ENCODE peak calls at places on chromosomes 3 and 15, in five cellular contexts. E is stomach; D is PC-9; G is CD8-positive, alpha-beta T cell; S is gastrocnemius medialis. T is an unnamed sample. For H3K4me1, the result is how much of the 10 kb centered on the place peaks cover.

GRCh38 chr3:126341755-126342150 is 15.5 kb downstream of the KLF15 start:
- DNase-seq in E (no peak), G (no peak), D (no peak), S (no peak), T (peak)

GRCh38 chr3:123314409-123315270 is 112.9 kb downstream of the SEC22A start:
- DNase-seq in E (no peak), S (no peak), D (peak), G (no peak), T (no peak)

GRCh38 chr3:111980716-111981456 is 2.1 kb downstream of the ABHD10 start:
- DNase-seq in S (no peak), E (no peak), D (no peak), G (no peak), T (no peak)

GRCh38 chr3:128491071-128491899 is 1.7 kb downstream of the GATA2 start:
- DNase-seq in G (no peak), D (no peak), S (no peak), E (no peak), T (no peak)

GRCh38 chr3:195580733-195581443 is 2.9 kb downstream of the APOD start:
- DNase-seq in S (no peak), E (no peak), D (peak), G (no peak), T (no peak)

GRCh38 chr15:92670625-92671024 is 15.1 kb upstream of the FAM174B start:
- DNase-seq in S (no peak), D (no peak), E (no peak), G (no peak), T (no peak)

GRCh38 chr3:114179575-114179974 is 723 bp upstream of the DRD3 start:
- DNase-seq in D (peak), E (no peak), G (no peak), S (no peak), T (no peak)

GRCh38 chr3:13272831-13273603 is 147.1 kb downstream of the NUP210 start:
- DNase-seq in G (no peak), S (no peak), D (no peak), E (no peak), T (no peak)

GRCh38 chr3:187746479-187747335 is 1.4 kb upstream of the BCL6 start:
- DNase-seq in S (no peak), G (no peak), D (peak), E (no peak), T (no peak)

GRCh38 chr3:150870406-150870805 is 34.8 kb downstream of the MINDY4B start:
- DNase-seq in G (no peak), E (no peak), S (no peak), D (no peak), T (no peak)

GRCh38 chr3:175246766-175247165 is 387.6 kb downstream of the NAALADL2 start:
- DNase-seq in S (no peak), E (no peak), G (no peak), D (no peak), T (no peak)

GRCh38 chr3:48018841-48019240 is 2.6 kb upstream of the MAP4 start:
- DNase-seq in S (peak), D (peak), G (no peak), E (no peak), T (no peak)

GRCh38 chr15:89416339-89417183 is 79.8 kb downstream of the RHCG start:
- DNase-seq in G (peak), D (peak), S (no peak), E (peak), T (no peak)

GRCh38 chr3:66179813-66180212 is 41.0 kb upstream of the SLC25A26 start:
- DNase-seq in G (no peak), E (no peak), S (no peak), D (peak), T (no peak)

GRCh38 chr15:71448688-71449114 is 333.4 kb downstream of the THSD4 start:
- DNase-seq in E (peak), D (peak), S (peak), G (no peak), T (no peak)

GRCh38 chr15:98599911-98600685 is 48.2 kb upstream of the IGF1R start:
- DNase-seq in G (peak), D (no peak), S (no peak), E (no peak), T (peak)

GRCh38 chr15:65094294-65094995 is 17.9 kb downstream of the KBTBD13 start:
- DNase-seq in S (no peak), D (no peak), E (no peak), G (no peak), T (no peak)

GRCh38 chr3:55490194-55490913 is 3.2 kb upstream of the WNT5A start:
- DNase-seq in E (no peak), G (no peak), S (no peak), D (peak), T (no peak)

GRCh38 chr15:82093774-82094211 is 48.0 kb upstream of the MEX3B start:
- DNase-seq in E (no peak), S (no peak), D (peak), G (no peak), T (no peak)

GRCh38 chr3:114389156-114389555 is 95.3 kb downstream of the TIGIT start:
- DNase-seq in E (no peak), D (no peak), S (no peak), G (peak), T (no peak)

GRCh38 chr3:15903164-15903563 is 105.4 kb upstream of the ANKRD28 start:
- DNase-seq in G (no peak), E (peak), D (no peak), S (peak), T (peak)

GRCh38 chr15:37574985-37575384 is 359.5 kb upstream of the TMCO5A start:
- DNase-seq in S (no peak), E (no peak), G (no peak), D (no peak), T (no peak)

GRCh38 chr15:40334941-40335795 is 5.6 kb downstream of the CCDC9B start:
- DNase-seq in E (no peak), S (no peak), G (no peak), D (no peak), T (no peak)

GRCh38 chr15:92205255-92205739 is 188.4 kb upstream of the ST8SIA2 start:
- DNase-seq in D (no peak), S (no peak), G (no peak), E (no peak), T (no peak)

GRCh38 chr15:99961011-99961441 is 227.8 kb upstream of the LYSMD4 start:
- DNase-seq in E (no peak), S (no peak), D (peak), G (no peak), T (peak)

GRCh38 chr3:124281453-124282316 is 289.8 kb upstream of the ROPN1 start:
- DNase-seq in E (no peak), G (no peak), S (no peak), D (no peak), T (no peak)

GRCh38 chr15:39597751-39598185 is 16.9 kb downstream of the THBS1 start:
- DNase-seq in G (no peak), S (no peak), D (no peak), E (no peak), T (no peak)

GRCh38 chr3:191324936-191325335 is 4.3 kb upstream of the CCDC50 start:
- DNase-seq in S (no peak), E (no peak), D (no peak), G (no peak), T (no peak)

GRCh38 chr3:134049676-134050075 is 20.0 kb upstream of the SLCO2A1 start:
- DNase-seq in S (no peak), G (no peak), D (no peak), E (no peak), T (no peak)

GRCh38 chr3:116971531-116971930 is 262.0 kb downstream of the TUSC7 start:
- DNase-seq in S (no peak), D (no peak), E (no peak), G (no peak), T (no peak)

GRCh38 chr3:114550155-114550554 is 256.3 kb downstream of the TIGIT start:
- DNase-seq in G (no peak), E (no peak), S (no peak), D (peak), T (no peak)

GRCh38 chr15:51094606-51095569 is at the start of gene TNFAIP8L3:
- DNase-seq in S (no peak), G (no peak), E (no peak), D (no peak), T (no peak)

GRCh38 chr15:25735550-25736384 is 127.4 kb downstream of the ATP10A start:
- DNase-seq in G (no peak), E (no peak), D (no peak), S (no peak), T (no peak)

GRCh38 chr3:7793786-7794185 is 707.8 kb upstream of the LMCD1 start:
- DNase-seq in D (no peak), S (no peak), E (no peak), G (no peak), T (no peak)

GRCh38 chr15:60972301-60972700 is 256.8 kb downstream of the RORA start:
- DNase-seq in D (no peak), S (no peak), G (no peak), E (no peak), T (no peak)

GRCh38 chr3:71724584-71725278 is 471 bp downstream of the EIF4E3 start:
- DNase-seq in S (peak), D (no peak), G (peak), E (peak), T (no peak)

GRCh38 chr3:112738366-112738765 is 97.4 kb upstream of the CCDC80 start:
- DNase-seq in E (no peak), G (no peak), D (peak), S (no peak), T (no peak)

GRCh38 chr3:13110678-13111116 is 37.5 kb upstream of the IQSEC1 start:
- DNase-seq in D (peak), E (no peak), G (peak), S (no peak), T (no peak)

DNA sequence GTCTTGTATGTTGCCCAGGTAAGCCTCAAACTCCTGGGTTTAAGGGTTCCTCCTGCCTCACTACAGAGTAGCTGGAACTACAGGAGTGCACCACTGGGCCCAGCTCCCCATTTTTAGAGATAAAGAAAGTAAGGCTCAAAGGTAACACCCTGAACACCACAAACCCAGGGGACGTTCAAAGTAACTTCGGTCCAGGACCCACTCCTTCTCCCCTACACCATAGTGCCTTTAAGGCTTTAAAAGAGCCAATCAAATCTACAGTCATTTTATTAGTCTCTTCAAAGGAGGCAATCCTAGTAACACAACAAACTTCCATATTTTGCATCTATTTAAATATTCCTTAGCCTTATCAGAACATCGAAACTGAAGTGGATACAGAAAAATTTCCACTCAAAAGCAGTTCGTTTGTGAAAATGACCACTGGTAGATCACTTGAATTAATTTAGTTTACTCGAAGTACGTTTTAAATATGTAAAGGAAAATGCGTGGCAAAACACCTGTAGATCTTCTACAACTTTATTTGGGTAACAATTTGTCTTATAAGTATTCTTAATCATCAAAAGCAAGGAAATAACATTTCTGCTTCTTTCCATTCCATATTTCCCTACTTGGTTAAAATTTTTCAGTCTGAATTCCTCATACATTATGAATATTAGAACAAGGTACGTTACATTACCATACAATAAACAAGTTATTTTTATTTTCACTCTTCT is 1.8 kb downstream of the STAG1 start:
- DNase-seq in S (no peak), D (no peak), E (no peak), G (no peak), T (no peak)
- H3K4me1 ChIP-seq in S (under half), D (under half), E (under half), G (under half), T (under half)

GRCh38 chr3:27544372-27544865 is 60.2 kb upstream of the SLC4A7 start:
- DNase-seq in S (no peak), D (peak), E (no peak), G (no peak), T (no peak)
- H3K27ac ChIP-seq in S (peak), D (peak), E (no peak), G (no peak), T (peak)

GRCh38 chr3:178750639-178751038 is 214.4 kb downstream of the KCNMB2 start:
- DNase-seq in E (no peak), D (no peak), S (no peak), G (no peak), T (no peak)

GRCh38 chr3:178752843-178753242 is 216.6 kb downstream of the KCNMB2 start:
- DNase-seq in S (no peak), D (no peak), G (no peak), E (no peak), T (no peak)

DNA sequence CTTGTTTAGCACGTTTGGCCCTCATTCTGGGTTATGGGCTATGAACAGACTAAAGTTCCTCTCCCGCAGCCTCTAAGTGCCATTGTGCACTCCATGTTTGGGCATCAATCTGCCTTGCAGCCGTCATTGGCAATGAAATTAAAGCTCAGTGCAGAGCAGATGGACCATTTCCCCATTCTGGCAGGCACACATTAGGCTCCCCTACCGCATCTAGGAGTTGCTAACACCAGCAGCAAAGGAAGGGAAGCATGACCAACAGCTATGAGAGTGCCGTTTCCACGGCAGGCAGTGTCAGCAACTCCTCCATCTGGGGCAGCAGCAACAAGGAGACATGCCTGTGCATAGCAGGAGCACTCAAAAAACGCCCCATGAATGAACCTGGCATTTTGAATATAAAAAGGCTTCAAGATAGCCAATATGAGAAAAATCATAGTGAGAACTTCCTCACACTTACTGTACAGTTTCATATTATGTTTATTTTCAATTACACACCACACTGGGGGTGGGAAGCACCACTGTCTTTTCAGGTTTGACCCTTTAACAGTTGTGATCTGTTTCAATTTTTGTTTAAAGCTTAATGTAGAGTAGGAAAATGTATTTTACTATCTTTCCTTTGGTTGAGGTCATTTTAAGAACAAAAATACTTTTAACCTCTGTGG is 218.7 kb downstream of the KCNMB2 start:
- DNase-seq in G (no peak), E (no peak), D (no peak), S (no peak), T (no peak)
- H3K4me1 ChIP-seq in G (under half), E (under half), D (under half), S (under half), T (under half)

DNA sequence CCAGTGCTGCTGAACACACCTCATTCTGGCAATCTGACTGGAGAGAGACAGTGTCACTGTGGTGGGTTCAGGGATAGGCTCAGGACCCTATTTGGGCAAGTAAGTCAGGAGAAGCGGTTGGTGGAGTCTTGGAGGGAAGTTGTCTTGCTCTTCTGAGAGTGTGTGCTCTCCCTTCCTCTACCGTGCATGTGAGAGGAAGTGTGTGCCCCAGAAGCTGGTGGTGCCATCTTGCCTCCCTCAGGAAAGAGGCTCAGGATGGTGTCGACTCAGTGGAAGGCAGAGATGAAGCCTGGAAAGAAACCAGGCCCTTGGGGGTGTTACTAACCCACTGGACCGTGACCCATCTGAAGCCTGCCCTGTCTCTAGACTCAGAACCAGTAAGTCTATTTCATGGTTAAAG is 6.8 kb upstream of the RARRES1 start:
- DNase-seq in E (no peak), D (no peak), S (no peak), G (no peak), T (no peak)
- H3K27ac ChIP-seq in E (no peak), D (no peak), S (no peak), G (no peak), T (no peak)

DNA sequence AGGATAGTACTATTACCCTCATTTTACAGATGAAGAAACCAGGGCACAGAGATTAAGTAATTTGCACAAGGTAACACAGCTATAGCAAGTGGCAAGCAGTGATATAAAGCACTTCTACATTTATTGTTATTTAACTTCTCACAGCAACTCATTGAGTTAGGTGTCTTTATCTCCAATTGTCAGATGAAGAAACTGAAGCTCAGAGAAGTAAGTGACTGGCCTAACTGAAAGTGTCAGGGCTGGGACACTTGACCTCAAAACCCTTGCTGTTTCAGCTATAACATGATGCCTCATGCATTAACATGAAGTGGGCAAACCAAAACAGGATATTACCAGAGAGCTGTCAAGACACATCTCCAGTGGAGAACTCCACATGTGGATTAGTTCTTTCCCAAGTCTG is 65.8 kb upstream of the LEKR1 start:
- DNase-seq in E (no peak), S (no peak), D (no peak), G (no peak), T (no peak)
- H3K4me1 ChIP-seq in E (under half), S (under half), D (under half), G (under half), T (under half)

DNA sequence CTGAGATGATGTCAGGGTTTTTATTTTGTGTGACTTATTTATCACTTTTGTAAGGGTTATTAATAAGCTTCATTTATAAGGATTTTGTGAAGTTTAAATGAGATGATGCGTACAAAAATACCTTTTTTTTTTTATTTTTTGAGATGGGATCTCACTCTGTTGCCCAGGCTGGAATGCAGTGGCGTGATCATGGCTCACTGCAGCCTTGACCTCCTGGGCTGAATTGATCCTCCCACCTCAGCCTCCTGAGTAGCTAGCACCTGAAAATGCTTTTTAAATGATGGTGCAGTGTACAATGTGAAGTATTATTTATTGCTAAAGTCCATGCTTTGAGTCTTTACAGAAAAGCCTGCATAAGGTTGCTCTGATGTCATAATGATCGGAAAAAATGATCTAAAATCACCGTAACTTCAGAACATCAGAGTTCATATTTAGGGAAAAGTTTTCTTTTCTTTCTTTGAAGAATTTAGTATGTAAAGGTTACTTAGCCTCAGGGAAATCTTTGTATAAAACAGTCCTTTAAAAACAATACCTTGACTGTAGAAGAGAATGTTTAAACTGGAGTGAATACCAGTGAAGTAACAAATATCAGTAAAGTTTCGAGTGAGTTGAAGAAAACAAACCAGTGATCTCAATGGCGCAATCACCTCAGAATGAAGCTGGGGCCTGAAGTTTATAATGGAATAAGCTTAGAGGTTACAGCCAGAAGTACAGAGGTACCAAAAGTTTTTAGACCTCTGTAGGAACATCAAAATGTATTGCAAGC is 29.7 kb downstream of the TCF12 start:
- DNase-seq in E (no peak), D (no peak), S (no peak), G (no peak), T (no peak)
- H3K27ac ChIP-seq in E (no peak), D (no peak), S (no peak), G (no peak), T (no peak)

DNA sequence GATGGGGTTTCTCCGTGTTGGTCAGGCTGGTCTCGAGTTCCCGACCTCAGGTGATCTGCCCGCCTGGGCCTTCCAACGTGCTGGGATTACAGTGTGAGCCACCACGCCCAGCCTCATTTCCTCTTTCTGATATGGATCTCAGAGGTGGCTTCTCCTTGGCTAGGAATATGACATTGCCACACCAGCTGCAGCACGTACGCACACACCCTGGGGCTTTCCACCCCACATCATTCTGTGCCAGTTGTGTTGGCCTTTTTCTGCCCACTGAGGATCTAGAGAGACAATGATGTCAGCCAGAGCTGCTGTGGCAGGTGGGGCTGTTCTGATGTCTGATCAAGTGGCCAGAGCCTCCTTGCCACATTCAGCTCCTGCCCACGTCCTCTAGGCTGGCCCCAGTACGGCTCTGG is 29.0 kb downstream of the TMEM45A start:
- DNase-seq in S (no peak), E (no peak), D (no peak), G (no peak), T (no peak)
- H3K4me1 ChIP-seq in S (under half), E (under half), D (under half), G (under half), T (under half)